ENCODE peak calls at places on chromosomes 2 and 18, in four cellular contexts. X, C, U and R are unnamed samples.

GRCh38 chr2:24923106-24923505 is 3.1 kb upstream of the ADCY3 start:
- DNase-seq in C (no peak), U (no peak), X (no peak), R (no peak)

GRCh38 chr18:8116346-8117007 is 492.8 kb upstream of the RAB12 start:
- DNase-seq in U (no peak), X (no peak), C (no peak), R (no peak)

GRCh38 chr2:23954325-23955014 is 14.2 kb downstream of the UBXN2A start:
- DNase-seq in X (no peak), U (no peak), C (no peak), R (no peak)

GRCh38 chr2:112727276-112728028 is 6.6 kb downstream of the NT5DC4 start:
- DNase-seq in C (no peak), U (no peak), X (no peak), R (no peak)

GRCh38 chr18:9506046-9506792 is 30.9 kb downstream of the RALBP1 start:
- DNase-seq in X (no peak), C (no peak), U (no peak), R (no peak)

GRCh38 chr2:120857931-120858330 is 122.3 kb downstream of the GLI2 start:
- DNase-seq in X (no peak), C (no peak), U (no peak), R (no peak)

GRCh38 chr18:47677952-47678351 is 252.5 kb downstream of the SMAD2 start:
- DNase-seq in X (no peak), C (no peak), U (no peak), R (no peak)

GRCh38 chr18:49682301-49683190 is 120.7 kb downstream of the LIPG start:
- DNase-seq in C (no peak), U (no peak), X (no peak), R (no peak)